ENCODE peak calls at places on chromosomes 5 and 9, in six cellular contexts. H is GM12891, P is HepG2, D is K562, E is H1, Y is GM12878. M is an unnamed sample.

GRCh38 chr5:150298701-150299451 is 3.8 kb downstream of the ARSI start:
- DNase-seq in H (no peak), P (no peak), D (no peak), E (no peak), Y (no peak), M (no peak)

GRCh38 chr5:139733698-139734491 is 61.7 kb upstream of the PSD2 start:
- DNase-seq in H (no peak), P (peak; percentile 98), D (no peak), E (peak; percentile 59), Y (no peak), M (no peak)

GRCh38 chr9:86549434-86549833 is 195.2 kb upstream of the TUT7 start:
- DNase-seq in H (no peak), P (no peak), D (no peak), E (no peak), Y (no peak), M (no peak)

GRCh38 chr9:114911167-114911821 is 19.1 kb downstream of the TNFSF8 start:
- DNase-seq in H (no peak), P (peak; percentile 49), D (peak; percentile 31), E (no peak), Y (no peak), M (no peak)

GRCh38 chr9:109198736-109199384 is 31.8 kb upstream of the FRRS1L start:
- DNase-seq in H (no peak), P (no peak), D (peak; percentile 50), E (no peak), Y (no peak), M (no peak)

GRCh38 chr5:97071101-97071500 is 71.3 kb downstream of the LIX1 start:
- DNase-seq in H (no peak), P (no peak), D (peak; percentile 27), E (no peak), Y (no peak), M (no peak)

GRCh38 chr9:95264954-95265615 is 52.4 kb downstream of the FANCC start:
- DNase-seq in H (no peak), P (no peak), D (peak; percentile 28), E (no peak), Y (no peak), M (no peak)

GRCh38 chr9:137127301-137128157 is 11.4 kb upstream of the GRIN1 start:
- DNase-seq in H (no peak), P (peak; percentile 65), D (peak; percentile 77), E (no peak), Y (no peak), M (no peak)

GRCh38 chr5:30041291-30041690 is 1152.2 kb upstream of the CDH6 start:
- DNase-seq in H (no peak), P (no peak), D (no peak), E (no peak), Y (no peak), M (no peak)

GRCh38 chr5:160675988-160676387 is 176.0 kb downstream of the ATP10B start:
- DNase-seq in H (no peak), P (no peak), D (no peak), E (no peak), Y (no peak), M (no peak)

GRCh38 chr9:107872457-107873192 is 383.1 kb upstream of the KLF4 start:
- DNase-seq in H (no peak), P (no peak), D (no peak), E (peak; percentile 48), Y (no peak), M (no peak)

GRCh38 chr9:131478421-131478868 is 24.3 kb upstream of the POMT1 start:
- DNase-seq in H (peak; percentile 61), P (peak; percentile 46), D (peak; percentile 62), E (peak; percentile 85), Y (no peak), M (no peak)

GRCh38 chr5:122500245-122501086 is 188.4 kb downstream of the SNCAIP start:
- DNase-seq in H (no peak), P (peak; percentile 26), D (peak; percentile 51), E (peak; percentile 54), Y (no peak), M (no peak)

GRCh38 chr9:89236955-89237573 is 58.4 kb upstream of the SHC3 start:
- DNase-seq in H (no peak), P (no peak), D (no peak), E (no peak), Y (no peak), M (no peak)

GRCh38 chr9:135939351-135940265 is 21.6 kb downstream of the UBAC1 start:
- DNase-seq in H (no peak), P (no peak), D (no peak), E (no peak), Y (no peak), M (no peak)

GRCh38 chr9:132998861-132999635 is 20.6 kb downstream of the GFI1B start:
- DNase-seq in H (no peak), P (no peak), D (peak; percentile 93), E (no peak), Y (no peak), M (no peak)

GRCh38 chr9:105835721-105836120 is 141.4 kb downstream of the TMEM38B start:
- DNase-seq in H (no peak), P (no peak), D (no peak), E (no peak), Y (no peak), M (no peak)

DNA sequence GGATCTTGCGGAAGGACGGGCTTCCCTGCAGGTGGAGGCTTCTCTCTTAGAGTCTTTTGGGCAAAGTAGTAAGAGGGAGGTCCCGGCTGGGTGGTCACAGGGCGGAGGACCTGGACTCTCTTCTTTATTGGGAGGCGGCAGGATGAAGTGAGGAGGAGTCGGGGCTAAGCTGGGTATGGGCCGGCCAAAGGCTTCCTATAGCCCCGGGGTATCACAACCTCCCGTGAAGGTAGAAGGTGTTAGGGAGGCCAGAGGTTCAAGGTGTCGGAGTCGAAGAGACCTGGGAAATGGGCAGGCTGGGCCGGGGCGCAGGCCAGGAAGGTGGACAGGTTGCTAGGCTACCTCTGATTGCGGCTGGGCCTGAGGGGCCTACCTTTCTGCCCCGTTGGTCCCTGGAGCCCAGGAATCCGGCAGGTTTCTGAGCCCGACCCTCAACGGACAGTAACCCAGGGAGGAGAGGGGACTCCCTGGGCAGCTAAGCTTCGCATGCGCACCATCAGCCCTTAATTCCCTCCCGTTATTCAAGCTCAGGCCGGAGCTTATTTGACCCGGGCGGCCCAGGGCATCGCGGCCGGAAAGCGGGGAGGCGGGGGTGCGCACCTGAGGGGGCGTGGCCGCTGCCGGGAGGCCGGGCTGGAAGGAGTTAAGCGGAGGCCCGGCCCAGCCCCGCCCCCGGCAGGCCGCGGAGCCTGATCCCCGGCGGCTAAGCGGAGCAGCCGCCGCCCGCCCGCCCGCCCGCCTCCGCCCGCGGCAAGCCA is at the start of gene TESK1:
- DNase-seq in H (peak; percentile 94), P (peak; percentile 64), D (peak; percentile 85), E (peak; percentile 92), Y (no peak), M (peak; percentile 94)
- TF ChIP-seq POLR2A in H (no peak), P (peak; percentile 14), D (no peak), E (no peak), Y (no peak), M (no peak)

GRCh38 chr9:128705051-128705965 is 3.0 kb downstream of the PKN3 start:
- DNase-seq in H (no peak), P (no peak), D (no peak), E (no peak), Y (no peak), M (no peak)

GRCh38 chr9:128704356-128704670 is 2.0 kb downstream of the PKN3 start:
- DNase-seq in H (no peak), P (no peak), D (no peak), E (no peak), Y (no peak), M (no peak)

GRCh38 chr9:128702445-128702948 is at the start of gene PKN3:
- DNase-seq in H (peak; percentile 98), P (peak; percentile 74), D (peak; percentile 94), E (peak; percentile 99), Y (no peak), M (peak; percentile 99)

GRCh38 chr9:128703616-128704355 is 1.5 kb downstream of the PKN3 start:
- DNase-seq in H (peak; percentile 13), P (no peak), D (peak; percentile 36), E (no peak), Y (no peak), M (no peak)

GRCh38 chr9:128702949-128703615 is 779 bp downstream of the PKN3 start:
- DNase-seq in H (peak; percentile 64), P (no peak), D (peak; percentile 69), E (peak; percentile 81), Y (no peak), M (peak; percentile 66)
- TF ChIP-seq TAF1 in H (no peak), P (no peak), D (no peak), E (no peak), Y (no peak), M (no peak)

DNA sequence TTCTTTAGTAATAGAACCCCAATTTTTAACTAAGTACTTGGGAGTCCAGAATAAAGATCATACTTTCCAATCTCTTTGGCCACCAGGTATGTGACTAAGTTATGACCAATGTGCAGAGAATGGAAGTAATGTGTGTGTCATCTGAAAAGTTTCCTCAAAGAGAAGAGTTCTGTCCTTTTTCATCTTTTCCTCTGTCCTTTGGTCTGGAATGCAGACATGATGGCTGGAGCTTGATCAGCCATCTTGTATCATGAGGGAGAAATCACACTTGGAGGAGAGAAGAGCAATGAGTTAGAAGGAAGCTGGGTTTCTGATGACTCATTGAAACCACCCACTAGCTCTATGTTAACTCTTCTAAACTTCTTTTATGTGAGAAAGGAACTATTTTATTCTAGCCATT is 5.5 kb upstream of the CPEB4 start:
- DNase-seq in H (no peak), P (no peak), D (no peak), E (no peak), Y (no peak), M (no peak)
- TF ChIP-seq POLR2A in H (no peak), P (no peak), D (no peak), E (no peak), Y (no peak), M (no peak)

GRCh38 chr5:141968914-141969608 is at the start of gene RNF14:
- DNase-seq in H (peak; percentile 89), P (peak; percentile 87), D (peak; percentile 97), E (peak; percentile 97), Y (peak; percentile 74), M (peak; percentile 83)

GRCh38 chr5:141966275-141966962 is 2.5 kb upstream of the RNF14 start:
- DNase-seq in H (no peak), P (peak; percentile 22), D (no peak), E (no peak), Y (no peak), M (no peak)

GRCh38 chr5:141973871-141974595 is 5.1 kb downstream of the RNF14 start:
- DNase-seq in H (no peak), P (no peak), D (no peak), E (no peak), Y (no peak), M (no peak)

GRCh38 chr5:141966963-141967333 is 2.0 kb upstream of the RNF14 start:
- DNase-seq in H (no peak), P (no peak), D (no peak), E (no peak), Y (no peak), M (no peak)

GRCh38 chr5:141969783-141970741 is 1.2 kb downstream of the RNF14 start:
- DNase-seq in H (peak; percentile 45), P (no peak), D (peak; percentile 93), E (no peak), Y (peak; percentile 57), M (peak; percentile 44)
- TF ChIP-seq TAF1 in H (no peak), P (no peak), D (peak; percentile 62), E (no peak), Y (no peak), M (no peak)

DNA sequence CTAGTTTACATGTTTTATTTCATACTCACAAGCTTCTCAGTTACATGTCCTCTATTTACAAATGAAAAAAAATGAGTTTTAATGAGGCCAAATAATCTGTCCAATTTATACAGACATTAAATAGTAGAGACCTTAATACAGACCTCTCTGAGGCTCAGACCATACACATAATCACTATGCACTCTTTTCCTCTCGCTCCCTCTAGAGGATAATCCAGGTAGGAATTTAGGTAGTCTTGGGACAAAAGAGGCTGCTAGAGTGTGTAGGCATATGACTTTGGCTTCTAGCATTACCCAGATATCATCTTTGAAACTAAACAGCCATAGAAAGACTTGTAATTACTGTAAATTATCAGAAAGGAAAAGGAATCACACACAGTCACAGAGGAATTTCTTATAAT is 444.7 kb downstream of the HINT1 start:
- DNase-seq in H (no peak), P (peak; percentile 39), D (peak; percentile 1), E (no peak), Y (no peak), M (no peak)
- TF ChIP-seq POLR2A in H (no peak), P (no peak), D (no peak), E (no peak), Y (no peak), M (no peak)

M was measured in GM12892.